ENCODE peak calls at places on chromosome 13, in eight cellular contexts. N, R, G, M, H, Z, P and D are unnamed samples.

GRCh38 chr13:41546372-41547252 is 89.3 kb downstream of the RGCC start:
- DNase-seq in G (no peak), R (no peak), Z (no peak), H (no peak), P (no peak), N (no peak), M (peak; percentile 32), D (peak; percentile 78)

GRCh38 chr13:46386996-46387851 is at the start of gene RUBCNL:
- DNase-seq in Z (no peak), M (no peak), G (peak; percentile 15), P (peak; percentile 80), R (peak; percentile 53), H (peak; percentile 34), N (no peak), D (peak; percentile 62)

GRCh38 chr13:27038323-27038722 is 133.3 kb downstream of the USP12 start:
- DNase-seq in N (no peak), H (no peak), P (no peak), M (no peak), R (no peak), Z (no peak), G (no peak), D (peak; percentile 73)

GRCh38 chr13:48251616-48252081 is 18.6 kb downstream of the ITM2B start:
- DNase-seq in M (peak; percentile 48), Z (no peak), H (no peak), N (no peak), P (no peak), R (no peak), G (no peak), D (peak; percentile 42)

GRCh38 chr13:23960566-23961156 is 63.4 kb upstream of the C1QTNF9B start:
- DNase-seq in R (no peak), Z (no peak), G (no peak), N (no peak), H (no peak), P (peak; percentile 70), M (no peak), D (peak; percentile 27)

GRCh38 chr13:69970521-69970920 is 137.1 kb upstream of the ATXN8OS start:
- DNase-seq in R (no peak), N (no peak), G (no peak), M (no peak), P (no peak), Z (no peak), H (no peak), D (no peak)

GRCh38 chr13:61778531-61778930 is 362.9 kb upstream of the PCDH20 start:
- DNase-seq in M (no peak), G (no peak), H (no peak), Z (no peak), R (no peak), P (no peak), N (no peak), D (no peak)

GRCh38 chr13:41402695-41403511 is 54.4 kb upstream of the RGCC start:
- DNase-seq in R (no peak), G (no peak), P (no peak), M (no peak), H (no peak), Z (no peak), N (no peak), D (no peak)

GRCh38 chr13:50400930-50401553 is 385.8 kb downstream of the KCNRG start:
- DNase-seq in H (no peak), M (peak; percentile 65), N (no peak), Z (no peak), R (no peak), P (no peak), G (no peak), D (peak; percentile 89)

GRCh38 chr13:30832377-30832776 is 73.7 kb upstream of the MEDAG start:
- DNase-seq in G (no peak), M (no peak), P (no peak), R (no peak), N (no peak), Z (no peak), H (no peak), D (no peak)

GRCh38 chr13:41306271-41307150 is 4.6 kb upstream of the NAA16 start:
- DNase-seq in N (no peak), G (no peak), H (no peak), R (no peak), P (no peak), Z (peak; percentile 49), M (no peak), D (no peak)

GRCh38 chr13:94712287-94712811 is at the start of gene SOX21:
- DNase-seq in P (no peak), Z (no peak), M (no peak), G (no peak), R (no peak), H (no peak), N (no peak), D (no peak)

GRCh38 chr13:43767351-43767901 is 19.3 kb downstream of the ENOX1 start:
- DNase-seq in H (peak; percentile 25), M (no peak), P (no peak), Z (no peak), R (no peak), G (no peak), N (no peak), D (no peak)

GRCh38 chr13:36297259-36297599 is 385 bp downstream of the CCDC169 start:
- DNase-seq in P (no peak), G (no peak), Z (no peak), M (no peak), N (no peak), R (no peak), H (no peak), D (no peak)

GRCh38 chr13:42574011-42574410 is at the start of gene TNFSF11:
- DNase-seq in R (no peak), H (no peak), M (no peak), N (no peak), P (no peak), Z (no peak), G (no peak), D (no peak)

GRCh38 chr13:42571895-42572294 is 2.1 kb upstream of the TNFSF11 start:
- DNase-seq in R (no peak), G (no peak), Z (no peak), H (no peak), M (no peak), N (no peak), P (no peak), D (no peak)

GRCh38 chr13:42575938-42576337 is 2.0 kb downstream of the TNFSF11 start:
- DNase-seq in P (no peak), H (no peak), G (no peak), Z (no peak), R (no peak), N (no peak), M (no peak), D (no peak)

GRCh38 chr13:42577538-42577937 is 3.6 kb downstream of the TNFSF11 start:
- DNase-seq in R (no peak), M (no peak), G (no peak), N (no peak), P (no peak), H (no peak), Z (no peak), D (no peak)

DNA sequence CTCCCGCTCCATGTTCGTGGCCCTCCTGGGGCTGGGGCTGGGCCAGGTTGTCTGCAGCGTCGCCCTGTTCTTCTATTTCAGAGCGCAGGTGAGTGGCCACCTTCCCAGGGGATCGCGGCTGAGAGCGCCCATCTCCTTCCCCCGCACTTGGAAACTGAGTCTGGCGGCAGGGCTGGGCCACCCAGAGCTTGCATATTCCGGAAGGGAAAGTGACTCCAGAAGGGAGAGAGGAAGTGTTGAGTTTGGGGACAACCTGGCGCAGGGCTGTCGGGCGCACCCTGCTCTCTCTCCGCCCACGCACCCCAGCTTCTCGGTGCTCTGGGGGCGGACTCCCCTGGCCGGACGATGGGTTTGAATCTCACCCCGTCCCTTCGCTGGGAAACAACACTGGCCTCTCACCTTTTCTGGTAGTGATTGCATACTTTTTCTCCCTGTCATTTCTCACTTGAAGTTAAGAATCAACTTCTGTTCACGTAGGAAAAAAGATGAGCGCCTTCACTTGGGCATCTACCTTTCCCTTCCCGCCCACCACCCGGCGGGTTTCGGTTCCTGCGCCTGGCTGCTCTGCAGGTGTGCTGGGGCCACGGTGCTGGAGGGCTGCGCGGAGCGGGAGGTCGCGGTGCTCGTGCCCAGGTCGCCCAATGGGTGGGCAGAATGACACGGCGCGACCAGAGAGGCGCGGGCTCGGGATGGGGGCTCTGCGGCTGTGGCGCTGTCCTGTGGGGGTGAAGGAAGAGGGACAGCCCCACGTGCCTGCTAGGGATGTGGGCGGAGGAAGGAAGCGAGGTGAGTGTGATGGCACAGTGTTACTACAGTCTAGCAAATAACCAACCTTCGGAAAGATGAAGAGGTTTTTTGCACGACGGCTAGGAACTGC is 721 bp downstream of the TNFSF11 start:
- DNase-seq in H (no peak), G (peak; percentile 12), Z (no peak), M (no peak), N (no peak), P (no peak), R (no peak), D (no peak)
- H3K4me3 ChIP-seq in H (peak overlapping the region; percentile 47), G (peak overlapping the region; percentile 53), Z (peak overlapping the region; percentile 16), M (peak overlapping the region; percentile 7), N (peak overlapping the region; percentile 46), P (no peak overlapping the region), R (peak overlapping the region; percentile 9), D (no peak overlapping the region)

DNA sequence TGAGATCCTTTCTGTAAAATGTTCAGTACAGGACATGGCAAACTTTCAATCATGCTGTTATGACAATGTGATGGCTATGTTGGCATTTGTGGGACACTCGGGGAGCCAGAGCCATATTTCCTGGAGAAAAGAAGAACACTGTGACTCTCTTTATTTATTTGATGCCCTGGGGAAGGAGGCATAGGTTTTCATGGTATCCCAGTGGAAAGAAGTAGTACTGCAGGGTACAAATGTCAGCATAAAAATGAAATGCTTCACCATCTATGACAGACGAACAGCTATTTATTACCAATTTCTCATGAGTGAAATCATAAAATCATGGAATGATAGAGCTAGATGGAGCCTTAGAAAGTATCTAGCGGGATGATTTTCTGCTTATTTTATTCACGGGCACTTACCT is 217.1 kb downstream of the COL4A1 start:
- DNase-seq in P (no peak), R (no peak), Z (no peak), G (no peak), H (no peak), N (no peak), M (no peak), D (peak; percentile 21)
- TF ChIP-seq CTCF in P (peak; percentile 31), R (no peak), Z (no peak), G (no peak), H (peak; percentile 38), N (no peak), M (peak; percentile 43), D (peak; percentile 6)

GRCh38 chr13:97880298-97880675 is 73.2 kb upstream of the IPO5 start:
- DNase-seq in Z (no peak), N (no peak), M (no peak), H (no peak), R (no peak), G (no peak), P (no peak), D (no peak)
- H3K4me3 ChIP-seq in Z (no peak overlapping the region), N (no peak overlapping the region), M (no peak overlapping the region), H (no peak overlapping the region), R (no peak overlapping the region), G (no peak overlapping the region), P (no peak overlapping the region), D (no peak overlapping the region)

DNA sequence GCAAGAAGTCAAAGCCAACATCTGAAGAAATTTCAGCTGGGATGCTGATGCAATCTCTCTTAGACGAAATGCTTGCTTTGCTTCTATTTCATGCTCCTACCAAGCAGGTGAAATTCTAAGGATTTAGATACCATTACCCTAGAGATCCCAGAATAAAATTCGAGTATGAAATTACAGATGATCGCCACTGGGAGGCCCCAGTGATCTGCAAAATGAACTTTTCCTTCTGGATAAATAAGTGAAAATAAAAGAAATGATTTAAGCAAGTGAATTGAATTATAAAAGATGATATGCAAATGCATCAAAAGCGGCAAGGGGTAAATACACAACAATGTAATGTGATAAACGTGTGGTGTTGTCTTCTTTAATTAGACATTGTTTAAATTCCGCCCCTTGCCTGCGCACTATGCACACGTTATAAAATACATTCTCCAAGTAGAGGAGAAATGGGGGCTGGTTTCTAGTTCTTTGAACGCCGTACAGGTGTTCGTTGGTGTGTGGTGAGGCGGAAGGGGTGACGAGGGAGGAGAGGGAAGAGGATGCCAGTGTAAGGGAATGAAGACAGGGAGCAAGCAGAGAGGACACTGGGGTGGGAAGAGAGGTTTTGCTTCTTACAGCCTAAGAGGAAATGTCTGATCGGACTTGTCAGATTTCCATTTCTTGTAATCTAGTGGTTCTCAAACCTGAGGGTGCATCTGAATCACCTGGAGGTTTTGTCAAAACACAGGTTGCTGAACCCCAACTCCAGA is 58.0 kb downstream of the ERCC5 start:
- DNase-seq in G (no peak), Z (no peak), R (peak; percentile 36), P (no peak), M (no peak), H (no peak), N (no peak), D (no peak)
- TF ChIP-seq CTCF in G (no peak), Z (no peak), R (no peak), P (peak; percentile 24), M (peak; percentile 50), H (peak; percentile 44), N (no peak), D (peak; percentile 35)